ENCODE peak calls at places on chromosome 1, in nine cellular contexts. E is COR-L47; X is neural crest cell; K is prostate gland; T is stimulated activated CD8-positive, alpha-beta memory T cell treated with anti-CD3 and anti-CD28 coated beads, Interleukin-2, amount 100 ng/mL, for 1 hour; Y is germinal center; Q is HTR-8/SVneo; I is H54; Z is foreskin fibroblast. U is an unnamed sample.

GRCh38 chr1:217526636-217527035 is 104.3 kb downstream of the GPATCH2 start:
- DNase-seq in X (no peak), E (no peak), Z (no peak), Q (no peak), K (no peak), T (no peak), Y (no peak), I (no peak), U (no peak)

GRCh38 chr1:63005812-63006211 is 221.9 kb downstream of the ATG4C start:
- DNase-seq in X (no peak), T (no peak), Q (no peak), I (no peak), E (no peak), Z (no peak), Y (no peak), K (no peak), U (no peak)

GRCh38 chr1:213982814-213983588 is 4.8 kb upstream of the PROX1 start:
- DNase-seq in Y (no peak), Q (no peak), Z (no peak), I (no peak), X (peak), E (no peak), T (no peak), K (no peak), U (no peak)

GRCh38 chr1:110207831-110208230 is 2.3 kb upstream of the KCNC4 start:
- DNase-seq in Z (no peak), I (peak), E (peak), X (peak), Y (peak), K (peak), Q (peak), T (peak), U (peak)

GRCh38 chr1:230084408-230085177 is 17.6 kb downstream of the GALNT2 start:
- DNase-seq in I (peak), K (peak), Q (peak), Z (peak), T (no peak), X (no peak), Y (no peak), E (no peak), U (peak)

GRCh38 chr1:156870734-156871133 is 10.1 kb downstream of the NTRK1 start:
- DNase-seq in X (no peak), T (no peak), Z (peak), K (no peak), E (no peak), I (peak), Q (peak), Y (no peak), U (peak)

GRCh38 chr1:3981746-3982505 is 81.9 kb upstream of the C1orf174 start:
- DNase-seq in T (no peak), E (no peak), Q (no peak), X (no peak), Z (no peak), Y (no peak), I (no peak), K (no peak), U (no peak)

GRCh38 chr1:16607433-16607851 is 5.9 kb downstream of the NBPF1 start:
- DNase-seq in Y (no peak), Q (no peak), I (no peak), X (peak), Z (no peak), K (no peak), E (no peak), T (no peak), U (no peak)

GRCh38 chr1:205976708-205977107 is 26.5 kb downstream of the RAB7B start:
- DNase-seq in T (no peak), Y (no peak), E (no peak), Z (no peak), X (no peak), Q (peak), I (peak), K (no peak), U (peak)

GRCh38 chr1:61171915-61172485 is 89.6 kb downstream of the NFIA start:
- DNase-seq in X (no peak), E (no peak), K (no peak), Z (no peak), Q (no peak), I (no peak), T (no peak), Y (no peak), U (no peak)

GRCh38 chr1:21814981-21815583 is 3.0 kb downstream of the LDLRAD2 start:
- DNase-seq in E (no peak), K (no peak), Z (no peak), Q (no peak), Y (peak), I (no peak), T (no peak), X (no peak), U (peak)

GRCh38 chr1:109981128-109981379 is 3.5 kb upstream of the AHCYL1 start:
- DNase-seq in K (no peak), Y (no peak), E (no peak), X (no peak), I (no peak), Z (no peak), Q (no peak), T (no peak), U (no peak)

GRCh38 chr1:165137551-165138316 is 218.8 kb downstream of the LMX1A start:
- DNase-seq in E (no peak), Q (no peak), T (no peak), K (no peak), Y (no peak), I (no peak), Z (no peak), X (no peak), U (no peak)

GRCh38 chr1:152442765-152443164 is 28.7 kb upstream of the CRNN start:
- DNase-seq in Z (no peak), E (no peak), I (no peak), K (peak), T (no peak), Y (no peak), Q (no peak), X (no peak), U (no peak)